ENCODE peak calls at places on chromosomes 16 and 17, in seven cellular contexts. Y is left ventricle myocardium inferior; C is fibroblast of pulmonary artery; Z is NCI-H1048; H is CD8-positive, alpha-beta T cell; N is NCI-H1417; X is fibroblast of the aortic adventitia. K is an unnamed sample.

GRCh38 chr16:14456793-14457481 is 173.1 kb downstream of the PARN start:
- DNase-seq in Z (no peak), N (no peak), H (no peak), X (peak), C (peak), Y (no peak), K (no peak)

GRCh38 chr16:70398177-70398743 is 40.6 kb downstream of the ST3GAL2 start:
- DNase-seq in Z (no peak), H (no peak), Y (no peak), C (no peak), N (no peak), X (no peak), K (no peak)

GRCh38 chr17:32672701-32673100 is 185.9 kb downstream of the CDK5R1 start:
- DNase-seq in N (no peak), Z (no peak), C (no peak), H (no peak), Y (no peak), X (no peak), K (no peak)

GRCh38 chr17:16977932-16978331 is 6.0 kb upstream of the TNFRSF13B start:
- DNase-seq in Y (no peak), X (no peak), H (no peak), Z (no peak), C (peak), N (no peak), K (no peak)

GRCh38 chr16:79278506-79278905 is 322.0 kb downstream of the MAF start:
- DNase-seq in X (no peak), C (no peak), N (no peak), Y (no peak), H (peak), Z (no peak), K (no peak)

GRCh38 chr17:56502120-56502519 is 91.4 kb upstream of the NOG start:
- DNase-seq in X (no peak), Z (no peak), H (no peak), Y (no peak), C (no peak), N (no peak), K (no peak)

GRCh38 chr17:68612228-68612922 is 11.2 kb upstream of the FAM20A start:
- DNase-seq in X (no peak), Z (no peak), C (no peak), Y (no peak), H (no peak), N (no peak), K (no peak)

GRCh38 chr17:50262001-50262794 is 12.1 kb upstream of the TMEM92 start:
- DNase-seq in Y (no peak), Z (no peak), N (no peak), H (no peak), C (no peak), X (no peak), K (no peak)